ENCODE peak calls at places on chromosomes 12 and 14, in five cellular contexts. K is A549, C is Peyer's patch, R is testis, T is ovary. X is an unnamed sample.

GRCh38 chr12:121719926-121720414 is 7.4 kb downstream of the TMEM120B start:
- DNase-seq in K (peak), R (no peak), T (no peak), C (no peak), X (no peak)

GRCh38 chr12:105322070-105322469 is 8.4 kb upstream of the C12orf75 start:
- DNase-seq in C (no peak), K (no peak), T (no peak), R (no peak), X (no peak)

GRCh38 chr12:11722578-11723138 is 73.2 kb downstream of the ETV6 start:
- DNase-seq in R (no peak), K (no peak), T (no peak), C (no peak), X (no peak)

GRCh38 chr12:24066865-24067264 is 117.4 kb upstream of the SOX5 start:
- DNase-seq in K (no peak), C (no peak), T (no peak), R (no peak), X (no peak)

GRCh38 chr12:122203301-122203967 is at the start of gene B3GNT4:
- DNase-seq in K (peak), T (no peak), C (peak), R (peak), X (peak)

GRCh38 chr14:48398675-48399282 is 723.4 kb upstream of the MDGA2 start:
- DNase-seq in R (peak), C (no peak), T (no peak), K (peak), X (peak)

GRCh38 chr14:95733212-95733611 is 19.3 kb upstream of the TCL1A start:
- DNase-seq in T (no peak), K (no peak), R (no peak), C (no peak), X (peak)

GRCh38 chr12:120630139-120630895 is 10.1 kb upstream of the CABP1 start:
- DNase-seq in C (no peak), T (no peak), K (no peak), R (no peak), X (no peak)

GRCh38 chr12:82517027-82517426 is 158.7 kb downstream of the METTL25 start:
- DNase-seq in R (no peak), T (no peak), K (peak), C (no peak), X (peak)

GRCh38 chr12:4278582-4278939 is 5.0 kb downstream of the CCND2 start:
- DNase-seq in T (no peak), C (peak), K (no peak), R (peak), X (peak)

GRCh38 chr14:23121401-23121800 is 2.3 kb upstream of the CEBPE start:
- DNase-seq in R (peak), C (peak), T (peak), K (no peak), X (peak)

GRCh38 chr12:89353188-89353822 is 1.0 kb upstream of the DUSP6 start:
- DNase-seq in K (peak), T (peak), R (peak), C (peak), X (peak)

GRCh38 chr12:106048016-106048415 is 90.7 kb downstream of the NUAK1 start:
- DNase-seq in R (no peak), C (no peak), T (no peak), K (no peak), X (no peak)

GRCh38 chr12:6613776-6614512 is 6.8 kb upstream of the CHD4 start:
- DNase-seq in T (peak), C (peak), R (peak), K (peak), X (peak)

GRCh38 chr12:29754235-29755189 is 29.2 kb downstream of the TMTC1 start:
- DNase-seq in R (no peak), T (no peak), C (no peak), K (no peak), X (no peak)

GRCh38 chr12:71721781-71722511 is 32.7 kb upstream of the RAB21 start:
- DNase-seq in R (peak), K (no peak), T (no peak), C (no peak), X (peak)

GRCh38 chr14:104285483-104285790 is 147.1 kb downstream of the KIF26A start:
- DNase-seq in R (no peak), T (no peak), K (no peak), C (no peak), X (no peak)

GRCh38 chr12:55724226-55724939 is 4.2 kb downstream of the RDH5 start:
- DNase-seq in T (no peak), R (peak), C (peak), K (peak), X (peak)
- TF ChIP-seq POLR2A in T (no peak), R (no peak), C (no peak), K (no peak), X (no peak)

DNA sequence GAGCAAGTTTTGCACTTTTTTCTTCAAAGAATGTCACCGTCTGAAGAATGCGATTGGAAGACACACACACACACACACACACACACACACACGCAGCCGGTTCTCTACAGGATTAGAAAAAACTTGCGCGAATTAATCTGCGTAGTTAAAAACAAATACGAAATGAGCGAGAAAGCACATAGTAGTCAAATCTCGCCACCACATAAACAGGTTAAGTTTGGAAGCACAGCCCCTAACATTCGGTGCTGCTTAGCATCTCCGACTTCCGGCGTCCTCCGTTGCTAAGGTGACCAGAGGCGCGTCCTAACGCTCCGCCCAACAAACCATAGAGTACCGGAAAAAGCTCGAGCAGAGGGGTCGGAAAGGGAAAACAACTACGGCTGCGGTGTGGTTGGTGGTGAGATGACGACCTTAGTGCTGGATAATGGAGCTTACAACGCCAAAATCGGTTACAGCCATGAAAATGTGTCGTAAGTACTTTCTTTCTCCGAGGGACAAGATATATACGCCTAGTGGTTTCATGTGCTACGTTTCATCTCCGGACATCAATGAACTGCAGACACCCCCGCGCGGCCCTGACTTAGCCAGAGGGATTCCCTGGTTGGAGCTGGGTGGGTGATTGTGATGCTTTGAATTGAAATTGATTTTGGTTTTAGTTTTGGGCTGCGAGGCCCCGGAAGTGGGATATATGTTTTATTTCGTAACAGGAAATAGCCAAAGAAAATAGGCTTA is at the start of gene ACTR6:
- DNase-seq in R (peak), K (peak), C (peak), T (peak), X (peak)
- TF ChIP-seq POLR2A in R (no peak), K (peak), C (peak), T (peak), X (peak)

DNA sequence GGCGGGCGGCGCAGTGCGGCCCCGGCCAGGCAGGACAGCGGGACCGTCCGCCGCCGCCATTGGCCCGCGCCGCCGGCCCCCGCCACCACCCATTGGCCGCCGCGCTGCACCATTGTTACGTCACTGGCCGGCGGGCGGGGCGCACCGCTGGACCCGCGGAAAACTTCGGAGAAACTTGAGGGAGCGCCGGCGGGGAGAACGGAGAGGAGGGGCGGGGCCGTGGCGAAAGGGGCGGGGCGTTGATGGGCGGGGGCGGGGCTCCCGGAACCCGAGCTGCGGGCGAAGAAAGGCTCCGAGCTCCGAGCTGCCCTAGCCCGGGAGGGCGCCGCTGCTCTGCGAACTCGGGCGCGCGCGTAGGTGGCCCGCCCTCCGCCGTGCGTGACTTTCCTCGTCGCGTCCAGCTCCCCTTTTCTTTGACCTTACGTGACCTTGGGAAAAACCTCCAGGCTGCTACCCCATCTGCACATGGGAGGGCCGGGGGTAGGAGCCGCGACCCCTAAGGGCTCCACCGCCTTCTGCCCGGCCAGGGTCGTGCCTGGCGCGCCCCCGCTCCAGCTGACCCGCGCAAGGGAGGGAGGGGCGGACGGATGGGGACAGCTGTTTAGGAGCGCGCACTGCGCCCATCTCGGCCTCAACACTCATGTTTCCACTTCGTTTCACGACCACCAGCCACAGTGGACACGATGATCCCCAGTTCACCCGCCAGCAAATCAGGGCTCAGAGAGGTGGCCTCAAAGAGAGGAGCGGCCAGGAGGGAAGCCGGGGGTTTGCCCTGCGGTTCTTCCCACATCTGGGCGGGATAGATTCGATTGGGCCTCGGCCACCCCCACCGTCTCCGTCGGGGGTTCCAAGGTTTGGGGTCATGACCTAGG is at the start of gene ANKRD9:
- DNase-seq in R (peak), T (peak), C (peak), K (peak), X (peak)
- TF ChIP-seq POLR2A in R (no peak), T (no peak), C (peak), K (peak), X (peak)

DNA sequence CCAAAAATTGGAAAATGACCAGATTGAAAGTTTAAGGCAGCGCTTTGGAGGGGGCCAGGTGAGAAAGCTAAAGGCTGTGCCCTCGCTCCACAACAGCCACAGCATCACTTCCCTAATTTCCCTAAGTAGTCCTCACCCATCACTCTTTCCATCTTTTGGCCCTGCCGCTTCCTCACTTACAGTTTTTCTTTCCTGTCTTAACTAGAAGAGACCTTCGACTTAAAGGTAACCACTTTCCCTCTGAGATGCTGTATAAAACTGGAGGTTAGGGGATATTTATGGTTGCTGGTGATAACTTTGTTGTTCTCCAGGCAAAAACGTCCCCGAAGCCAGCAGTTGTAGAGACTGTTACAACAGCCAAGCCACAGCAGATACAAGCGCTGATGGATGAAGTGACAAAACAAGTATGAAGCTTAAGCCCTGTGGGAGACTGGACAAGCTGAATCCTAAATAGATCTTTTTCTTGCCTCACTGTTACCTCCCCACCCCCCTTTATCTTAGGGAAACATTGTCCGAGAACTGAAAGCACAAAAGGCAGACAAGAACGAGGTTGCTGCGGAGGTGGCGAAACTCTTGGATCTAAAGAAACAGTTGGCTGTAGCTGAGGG is 4.3 kb downstream of the DDIT3 start:
- DNase-seq in K (no peak), R (no peak), T (no peak), C (no peak), X (no peak)
- TF ChIP-seq POLR2A in K (no peak), R (no peak), T (no peak), C (no peak), X (no peak)

DNA sequence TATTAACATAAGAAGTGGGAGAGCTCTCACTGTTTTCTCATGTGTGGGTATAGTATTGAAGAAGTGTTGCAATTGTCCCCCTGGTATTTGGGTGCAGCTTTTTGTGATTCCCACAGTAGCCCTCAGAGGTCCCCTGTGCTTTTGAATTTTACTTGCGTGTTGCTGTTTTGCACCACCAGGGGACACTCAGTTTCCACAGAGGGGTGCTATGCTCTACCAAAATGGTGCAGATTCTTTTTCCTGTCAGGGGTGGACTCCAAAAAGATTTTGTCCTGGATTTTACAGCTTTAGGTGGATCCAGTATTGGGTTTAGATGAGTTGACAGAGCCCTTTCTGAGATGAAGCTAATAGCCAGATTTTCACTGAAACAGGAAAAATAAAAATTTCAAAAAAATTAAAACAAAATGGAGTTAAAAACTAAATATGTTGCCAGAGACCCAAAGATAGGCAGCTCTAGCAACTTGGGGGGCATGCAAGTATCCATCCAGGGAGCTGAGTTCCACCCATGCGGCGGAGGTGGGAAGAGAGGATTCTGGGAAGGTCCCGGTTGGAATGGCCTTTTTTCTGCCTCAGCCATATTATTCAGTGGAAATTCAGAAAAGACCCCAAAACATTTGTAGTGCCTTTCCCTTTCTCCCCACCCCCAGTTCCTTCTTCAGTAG is 50.2 kb downstream of the TTLL5 start:
- DNase-seq in R (no peak), C (no peak), K (peak), T (no peak), X (peak)
- TF ChIP-seq POLR2A in R (no peak), C (no peak), K (no peak), T (no peak), X (no peak)

GRCh38 chr12:57590892-57591566 is at the start of gene PIP4K2C:
- DNase-seq in R (peak), C (peak), T (peak), K (peak), X (peak)
- TF ChIP-seq POLR2A in R (no peak), C (peak), T (no peak), K (peak), X (peak)

GRCh38 chr12:66127695-66128094 is 2.9 kb downstream of the LLPH start:
- DNase-seq in K (no peak), C (no peak), T (no peak), R (peak), X (no peak)

GRCh38 chr12:66130267-66131066 is at the start of gene LLPH:
- DNase-seq in R (peak), T (peak), K (peak), C (peak), X (peak)

GRCh38 chr12:66131067-66131688 is 628 bp upstream of the LLPH start:
- DNase-seq in C (no peak), K (no peak), T (no peak), R (no peak), X (no peak)

GRCh38 chr12:66129934-66130266 is 650 bp downstream of the LLPH start:
- DNase-seq in C (no peak), R (no peak), K (peak), T (no peak), X (no peak)

GRCh38 chr12:66132408-66132807 is 1.9 kb upstream of the LLPH start:
- DNase-seq in K (peak), C (no peak), T (no peak), R (no peak), X (no peak)
- TF ChIP-seq POLR2A in K (no peak), C (no peak), T (no peak), R (no peak), X (no peak)